ENCODE peak calls at places on chromosomes 5 and 9, in five cellular contexts. G is left lung, Z is Calu3, T is T-helper 1 cell, Q is A673. Y is an unnamed sample.

GRCh38 chr9:10438955-10439354 is 173.8 kb downstream of the PTPRD start:
- DNase-seq in G (no peak), Z (no peak), T (no peak), Q (no peak), Y (no peak)

GRCh38 chr9:87497604-87498045 is at the start of gene DAPK1:
- DNase-seq in G (peak; percentile 96), Z (peak; percentile 76), T (no peak), Q (peak; percentile 90), Y (peak; percentile 83)

GRCh38 chr5:141992349-141992963 is 20.4 kb downstream of the GNPDA1 start:
- DNase-seq in G (no peak), Z (peak; percentile 79), T (no peak), Q (peak; percentile 77), Y (peak; percentile 64)

GRCh38 chr9:73441890-73442818 is 290.5 kb downstream of the ANXA1 start:
- DNase-seq in G (no peak), Z (no peak), T (no peak), Q (peak; percentile 5), Y (no peak)

GRCh38 chr9:89577363-89577762 is 27.4 kb upstream of the GADD45G start:
- DNase-seq in G (no peak), Z (no peak), T (no peak), Q (no peak), Y (no peak)

GRCh38 chr5:141753971-141754713 is 72.1 kb upstream of the ARAP3 start:
- DNase-seq in G (no peak), Z (peak; percentile 63), T (no peak), Q (peak; percentile 65), Y (peak; percentile 41)

GRCh38 chr9:31908891-31909480 is 475.5 kb upstream of the ACO1 start:
- DNase-seq in G (no peak), Z (no peak), T (no peak), Q (no peak), Y (peak; percentile 13)

GRCh38 chr9:6449086-6449485 is 36.1 kb downstream of the UHRF2 start:
- DNase-seq in G (no peak), Z (no peak), T (no peak), Q (no peak), Y (no peak)

GRCh38 chr5:111083323-111083722 is 8.8 kb upstream of the WDR36 start:
- DNase-seq in G (no peak), Z (no peak), T (no peak), Q (peak; percentile 81), Y (no peak)

GRCh38 chr9:136216541-136217240 is 11.8 kb upstream of the LHX3 start:
- DNase-seq in G (no peak), Z (no peak), T (no peak), Q (no peak), Y (no peak)

GRCh38 chr9:84258371-84258770 is 82.2 kb downstream of the SLC28A3 start:
- DNase-seq in G (no peak), Z (no peak), T (no peak), Q (no peak), Y (no peak)

GRCh38 chr5:76402880-76403712 is at the start of gene IQGAP2:
- DNase-seq in G (peak; percentile 95), Z (peak; percentile 85), T (peak; percentile 61), Q (peak; percentile 90), Y (peak; percentile 74)